ENCODE peak calls at places on chromosome 11, in five cellular contexts. M, S, Y, K and D are unnamed samples.

GRCh38 chr11:116811194-116811593 is 11.9 kb downstream of the APOA4 start:
- DNase-seq in M (no peak), S (no peak), Y (no peak), K (no peak), D (no peak)

GRCh38 chr11:101706541-101706940 is 122.7 kb upstream of the TRPC6 start:
- DNase-seq in M (no peak), S (no peak), Y (no peak), K (no peak), D (no peak)

GRCh38 chr11:1837171-1838076 is 1.4 kb upstream of the TNNI2 start:
- DNase-seq in M (no peak), S (peak), Y (no peak), K (peak), D (no peak)

GRCh38 chr11:1219836-1220810 is 2.7 kb upstream of the MUC5B start:
- DNase-seq in M (no peak), S (no peak), Y (no peak), K (no peak), D (no peak)

GRCh38 chr11:112166561-112166960 is 611 bp upstream of the TEX12 start:
- DNase-seq in M (no peak), S (no peak), Y (no peak), K (no peak), D (no peak)

GRCh38 chr11:3747704-3748103 is 49.6 kb downstream of the NUP98 start:
- DNase-seq in M (peak), S (no peak), Y (no peak), K (no peak), D (no peak)

GRCh38 chr11:118437736-118438125 is 1.4 kb downstream of the KMT2A start:
- DNase-seq in M (no peak), S (peak), Y (no peak), K (peak), D (peak)

GRCh38 chr11:106133529-106133928 is 56.1 kb downstream of the AASDHPPT start:
- DNase-seq in M (no peak), S (no peak), Y (no peak), K (no peak), D (no peak)

GRCh38 chr11:35879361-35879760 is 64.5 kb upstream of the LDLRAD3 start:
- DNase-seq in M (no peak), S (no peak), Y (no peak), K (no peak), D (no peak)

GRCh38 chr11:12459374-12459773 is 82.0 kb downstream of the PARVA start:
- DNase-seq in M (no peak), S (no peak), Y (no peak), K (no peak), D (no peak)

GRCh38 chr11:29300441-29300840 is 716.4 kb downstream of the KCNA4 start:
- DNase-seq in M (no peak), S (no peak), Y (no peak), K (no peak), D (no peak)

GRCh38 chr11:1412377-1413095 is 22.8 kb downstream of the BRSK2 start:
- DNase-seq in M (no peak), S (no peak), Y (no peak), K (no peak), D (no peak)

GRCh38 chr11:72951815-72952340 is 137.7 kb downstream of the ATG16L2 start:
- DNase-seq in M (no peak), S (no peak), Y (no peak), K (no peak), D (no peak)

GRCh38 chr11:32893947-32894827 is 1.6 kb downstream of the QSER1 start:
- DNase-seq in M (peak), S (peak), Y (no peak), K (no peak), D (peak)

GRCh38 chr11:60859616-60860250 is 4.0 kb upstream of the PTGDR2 start:
- DNase-seq in M (no peak), S (no peak), Y (no peak), K (no peak), D (no peak)

GRCh38 chr11:127035812-127036211 is 35.2 kb upstream of the KIRREL3 start:
- DNase-seq in M (no peak), S (no peak), Y (no peak), K (no peak), D (no peak)

GRCh38 chr11:120667281-120667680 is 155.7 kb downstream of the GRIK4 start:
- DNase-seq in M (no peak), S (no peak), Y (no peak), K (no peak), D (no peak)

GRCh38 chr11:45089251-45089650 is 57.2 kb upstream of the PRDM11 start:
- DNase-seq in M (peak), S (no peak), Y (no peak), K (no peak), D (no peak)

GRCh38 chr11:86136542-86136941 is 67.7 kb upstream of the PICALM start:
- DNase-seq in M (no peak), S (no peak), Y (no peak), K (no peak), D (no peak)

GRCh38 chr11:59857444-59858434 is 8.5 kb downstream of the TCN1 start:
- DNase-seq in M (no peak), S (no peak), Y (no peak), K (no peak), D (no peak)

GRCh38 chr11:122207921-122208764 is 92.1 kb upstream of the BLID start:
- DNase-seq in M (no peak), S (no peak), Y (no peak), K (no peak), D (no peak)